ENCODE peak calls at places on chromosome 12, in nine cellular contexts. One of them, this sample, is unnamed.

GRCh38 chr12:124740691-124741137 is 123.0 kb downstream of the SCARB1 start:
- DNase-seq in kidney epithelial cell: no peak
- DNase-seq in ELR: peak; percentile 68
- DNase-seq in amniotic epithelial cell: peak; percentile 40
- DNase-seq in NCI-H524: peak; percentile 45
- DNase-seq in immature natural killer cell: no peak
- DNase-seq in breast epithelium: no peak
- DNase-seq in activated CD4-positive, alpha-beta T cell treated with anti-CD3 and anti-CD28 coated beads for 24 hours: no peak
- DNase-seq in ELF-1: peak; percentile 63
- DNase-seq in this sample: no peak

GRCh38 chr12:43766291-43766690 is 7.5 kb downstream of the IRAK4 start:
- DNase-seq in kidney epithelial cell: no peak
- DNase-seq in ELR: peak; percentile 41
- DNase-seq in amniotic epithelial cell: peak; percentile 25
- DNase-seq in NCI-H524: no peak
- DNase-seq in immature natural killer cell: no peak
- DNase-seq in breast epithelium: no peak
- DNase-seq in activated CD4-positive, alpha-beta T cell treated with anti-CD3 and anti-CD28 coated beads for 24 hours: no peak
- DNase-seq in ELF-1: no peak
- DNase-seq in this sample: no peak

GRCh38 chr12:49624919-49625577 is 1.7 kb downstream of the PRPF40B start:
- DNase-seq in kidney epithelial cell: no peak
- DNase-seq in ELR: peak; percentile 73
- DNase-seq in amniotic epithelial cell: peak; percentile 84
- DNase-seq in NCI-H524: no peak
- DNase-seq in immature natural killer cell: no peak
- DNase-seq in breast epithelium: no peak
- DNase-seq in activated CD4-positive, alpha-beta T cell treated with anti-CD3 and anti-CD28 coated beads for 24 hours: no peak
- DNase-seq in ELF-1: no peak
- DNase-seq in this sample: no peak

GRCh38 chr12:89351489-89352241 is 636 bp downstream of the DUSP6 start:
- DNase-seq in kidney epithelial cell: no peak
- DNase-seq in ELR: peak; percentile 43
- DNase-seq in amniotic epithelial cell: no peak
- DNase-seq in NCI-H524: peak; percentile 72
- DNase-seq in immature natural killer cell: peak; percentile 44
- DNase-seq in breast epithelium: no peak
- DNase-seq in activated CD4-positive, alpha-beta T cell treated with anti-CD3 and anti-CD28 coated beads for 24 hours: no peak
- DNase-seq in ELF-1: peak; percentile 64
- DNase-seq in this sample: peak; percentile 25

GRCh38 chr12:6278439-6279255 is 31.8 kb upstream of the PLEKHG6 start:
- DNase-seq in kidney epithelial cell: no peak
- DNase-seq in ELR: peak; percentile 93
- DNase-seq in amniotic epithelial cell: peak; percentile 58
- DNase-seq in NCI-H524: peak; percentile 69
- DNase-seq in immature natural killer cell: peak; percentile 79
- DNase-seq in breast epithelium: peak; percentile 83
- DNase-seq in activated CD4-positive, alpha-beta T cell treated with anti-CD3 and anti-CD28 coated beads for 24 hours: peak; percentile 79
- DNase-seq in ELF-1: peak; percentile 82
- DNase-seq in this sample: peak; percentile 87

GRCh38 chr12:50562485-50563433 is 58.0 kb downstream of the DIP2B start:
- DNase-seq in kidney epithelial cell: no peak
- DNase-seq in ELR: no peak
- DNase-seq in amniotic epithelial cell: no peak
- DNase-seq in NCI-H524: no peak
- DNase-seq in immature natural killer cell: no peak
- DNase-seq in breast epithelium: no peak
- DNase-seq in activated CD4-positive, alpha-beta T cell treated with anti-CD3 and anti-CD28 coated beads for 24 hours: no peak
- DNase-seq in ELF-1: no peak
- DNase-seq in this sample: no peak

GRCh38 chr12:121388421-121388981 is 11.4 kb upstream of the RNF34 start:
- DNase-seq in kidney epithelial cell: peak; percentile 35
- DNase-seq in ELR: peak; percentile 91
- DNase-seq in amniotic epithelial cell: peak; percentile 66
- DNase-seq in NCI-H524: no peak
- DNase-seq in immature natural killer cell: no peak
- DNase-seq in breast epithelium: no peak
- DNase-seq in activated CD4-positive, alpha-beta T cell treated with anti-CD3 and anti-CD28 coated beads for 24 hours: no peak
- DNase-seq in ELF-1: no peak
- DNase-seq in this sample: no peak

GRCh38 chr12:4997939-4998338 is 45.7 kb upstream of the KCNA5 start:
- DNase-seq in kidney epithelial cell: peak; percentile 65
- DNase-seq in ELR: peak; percentile 91
- DNase-seq in amniotic epithelial cell: peak; percentile 34
- DNase-seq in NCI-H524: no peak
- DNase-seq in immature natural killer cell: no peak
- DNase-seq in breast epithelium: no peak
- DNase-seq in activated CD4-positive, alpha-beta T cell treated with anti-CD3 and anti-CD28 coated beads for 24 hours: no peak
- DNase-seq in ELF-1: no peak
- DNase-seq in this sample: no peak

GRCh38 chr12:48890657-48891418 is 25.2 kb upstream of the RND1 start:
- DNase-seq in kidney epithelial cell: no peak
- DNase-seq in ELR: peak; percentile 76
- DNase-seq in amniotic epithelial cell: peak; percentile 61
- DNase-seq in NCI-H524: peak; percentile 72
- DNase-seq in immature natural killer cell: peak; percentile 56
- DNase-seq in breast epithelium: peak; percentile 72
- DNase-seq in activated CD4-positive, alpha-beta T cell treated with anti-CD3 and anti-CD28 coated beads for 24 hours: peak; percentile 60
- DNase-seq in ELF-1: peak; percentile 97
- DNase-seq in this sample: peak; percentile 60

GRCh38 chr12:106888348-106888970 is 67.2 kb upstream of the TMEM263 start:
- DNase-seq in kidney epithelial cell: no peak
- DNase-seq in ELR: no peak
- DNase-seq in amniotic epithelial cell: no peak
- DNase-seq in NCI-H524: no peak
- DNase-seq in immature natural killer cell: no peak
- DNase-seq in breast epithelium: no peak
- DNase-seq in activated CD4-positive, alpha-beta T cell treated with anti-CD3 and anti-CD28 coated beads for 24 hours: no peak
- DNase-seq in ELF-1: no peak
- DNase-seq in this sample: no peak

GRCh38 chr12:7512528-7512927 is 9.0 kb upstream of the CD163 start:
- DNase-seq in kidney epithelial cell: peak; percentile 29
- DNase-seq in ELR: peak; percentile 87
- DNase-seq in amniotic epithelial cell: peak; percentile 89
- DNase-seq in NCI-H524: no peak
- DNase-seq in immature natural killer cell: no peak
- DNase-seq in breast epithelium: no peak
- DNase-seq in activated CD4-positive, alpha-beta T cell treated with anti-CD3 and anti-CD28 coated beads for 24 hours: no peak
- DNase-seq in ELF-1: peak; percentile 13
- DNase-seq in this sample: no peak

GRCh38 chr12:111063296-111064026 is 143.1 kb upstream of the MYL2 start:
- DNase-seq in kidney epithelial cell: no peak
- DNase-seq in ELR: peak; percentile 4
- DNase-seq in amniotic epithelial cell: no peak
- DNase-seq in NCI-H524: no peak
- DNase-seq in immature natural killer cell: no peak
- DNase-seq in breast epithelium: no peak
- DNase-seq in activated CD4-positive, alpha-beta T cell treated with anti-CD3 and anti-CD28 coated beads for 24 hours: no peak
- DNase-seq in ELF-1: no peak
- DNase-seq in this sample: no peak

GRCh38 chr12:54352022-54352531 is 12.2 kb downstream of the GPR84 start:
- DNase-seq in kidney epithelial cell: peak; percentile 31
- DNase-seq in ELR: peak; percentile 27
- DNase-seq in amniotic epithelial cell: peak; percentile 82
- DNase-seq in NCI-H524: peak; percentile 63
- DNase-seq in immature natural killer cell: no peak
- DNase-seq in breast epithelium: no peak
- DNase-seq in activated CD4-positive, alpha-beta T cell treated with anti-CD3 and anti-CD28 coated beads for 24 hours: no peak
- DNase-seq in ELF-1: peak; percentile 80
- DNase-seq in this sample: peak; percentile 85